ENCODE peak calls at places on chromosome 1, in six cellular contexts. G is neural progenitor cell, W is GM23248, N is hepatocyte, H is GM23338, U is MM.1S. K is an unnamed sample.

GRCh38 chr1:194658090-194658439 is 1471.7 kb upstream of the B3GALT2 start:
- DNase-seq in G (no peak), W (no peak), N (no peak), H (no peak), U (peak), K (no peak)

GRCh38 chr1:204647114-204647804 is 38.3 kb downstream of the LRRN2 start:
- DNase-seq in G (peak), W (peak), N (peak), H (peak), U (peak), K (peak)

GRCh38 chr1:28755701-28756100 is 19.0 kb downstream of the YTHDF2 start:
- DNase-seq in G (no peak), W (no peak), N (no peak), H (no peak), U (no peak), K (no peak)

GRCh38 chr1:12339861-12340557 is 110.2 kb downstream of the VPS13D start:
- DNase-seq in G (no peak), W (no peak), N (peak), H (no peak), U (no peak), K (peak)

GRCh38 chr1:56578664-56578962 is 750 bp downstream of the PLPP3 start:
- DNase-seq in G (no peak), W (no peak), N (peak), H (no peak), U (no peak), K (no peak)

GRCh38 chr1:9149837-9150581 is 21.1 kb upstream of the GPR157 start:
- DNase-seq in G (no peak), W (no peak), N (no peak), H (no peak), U (no peak), K (no peak)

GRCh38 chr1:155983191-155984023 is 5.1 kb upstream of the ARHGEF2 start:
- DNase-seq in G (peak), W (peak), N (peak), H (peak), U (peak), K (peak)

GRCh38 chr1:53024117-53024516 is 37.9 kb upstream of the PODN start:
- DNase-seq in G (no peak), W (no peak), N (no peak), H (no peak), U (no peak), K (no peak)

GRCh38 chr1:192892934-192893333 is 84.1 kb downstream of the RGS2 start:
- DNase-seq in G (no peak), W (no peak), N (no peak), H (no peak), U (no peak), K (no peak)

GRCh38 chr1:237677979-237678378 is 212.7 kb downstream of the ZP4 start:
- DNase-seq in G (no peak), W (peak), N (peak), H (no peak), U (peak), K (no peak)

GRCh38 chr1:44784094-44785026 is 3.6 kb downstream of the BEST4 start:
- DNase-seq in G (peak), W (peak), N (no peak), H (peak), U (no peak), K (peak)
- H3K4me3 ChIP-seq in G (peak), W (peak), N (no peak), H (peak), U (no peak), K (peak)

GRCh38 chr1:79155991-79156390 is 149.5 kb upstream of the ADGRL4 start:
- DNase-seq in G (no peak), W (no peak), N (no peak), H (no peak), U (no peak), K (no peak)

DNA sequence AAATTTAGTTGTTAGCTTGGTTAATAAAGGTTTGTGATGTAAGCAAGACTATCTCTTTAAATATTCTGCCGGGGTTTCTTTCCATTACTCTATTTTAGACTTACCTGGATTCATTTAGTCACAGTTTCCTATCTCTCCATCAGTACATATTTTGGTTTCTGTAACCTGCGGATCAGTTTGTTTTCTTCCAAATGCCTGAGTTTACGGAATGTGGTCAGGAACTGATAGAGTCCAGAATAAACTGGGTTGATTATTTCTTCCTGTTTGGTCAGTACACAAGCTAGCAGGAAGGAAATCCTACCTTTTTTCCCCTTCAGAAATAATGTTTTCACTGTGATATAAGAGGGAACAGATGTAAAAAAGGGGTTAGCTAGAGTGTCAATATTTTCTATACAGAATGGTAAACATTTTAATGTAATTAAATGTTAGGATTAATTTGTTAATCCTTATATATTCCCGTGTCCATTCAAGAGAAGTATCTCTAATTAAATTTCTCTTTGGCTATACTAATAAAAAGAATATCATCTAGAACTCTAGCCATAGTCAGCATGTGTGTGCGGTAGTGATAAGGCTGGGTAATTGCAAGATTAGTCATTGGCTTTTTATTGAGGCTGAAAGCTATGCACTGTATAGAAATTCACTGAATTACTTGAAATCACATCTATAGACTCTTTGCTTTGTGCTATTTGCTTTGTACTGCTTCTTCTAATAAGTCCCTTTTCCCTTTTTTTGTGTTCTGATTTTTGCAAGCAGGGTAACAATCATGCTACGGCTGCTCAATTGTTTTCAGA is 144.7 kb upstream of the ADGRL4 start:
- DNase-seq in G (no peak), W (no peak), N (no peak), H (no peak), U (no peak), K (no peak)
- TF ChIP-seq EZH2phosphoT487 in G (no peak), W (no peak), N (no peak), H (no peak), U (no peak), K (no peak)

DNA sequence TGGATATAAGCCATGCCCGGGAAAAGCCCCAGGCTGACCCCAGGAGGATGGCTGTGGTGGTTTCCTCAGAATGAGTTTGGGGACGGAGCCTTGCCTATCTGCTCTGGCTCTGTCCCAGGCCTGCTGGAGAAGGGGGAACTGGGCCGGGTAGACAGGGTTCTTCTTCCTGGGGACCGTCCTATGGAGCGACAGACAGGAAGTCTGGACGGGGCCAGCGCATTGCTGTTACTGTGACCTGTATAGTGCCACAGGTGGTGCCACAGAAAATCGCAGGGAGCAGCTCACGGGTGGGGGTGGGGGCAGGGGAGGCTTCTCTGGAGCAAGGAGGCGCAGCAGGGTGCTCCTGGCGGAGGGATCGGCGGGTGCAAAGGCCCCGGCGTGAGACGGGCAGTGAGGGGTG is 36.4 kb downstream of the CFAP74 start:
- DNase-seq in G (no peak), W (no peak), N (no peak), H (no peak), U (no peak), K (no peak)
- H3K4me2 ChIP-seq in G (no peak), W (no peak), N (no peak), H (no peak), U (no peak), K (no peak)

DNA sequence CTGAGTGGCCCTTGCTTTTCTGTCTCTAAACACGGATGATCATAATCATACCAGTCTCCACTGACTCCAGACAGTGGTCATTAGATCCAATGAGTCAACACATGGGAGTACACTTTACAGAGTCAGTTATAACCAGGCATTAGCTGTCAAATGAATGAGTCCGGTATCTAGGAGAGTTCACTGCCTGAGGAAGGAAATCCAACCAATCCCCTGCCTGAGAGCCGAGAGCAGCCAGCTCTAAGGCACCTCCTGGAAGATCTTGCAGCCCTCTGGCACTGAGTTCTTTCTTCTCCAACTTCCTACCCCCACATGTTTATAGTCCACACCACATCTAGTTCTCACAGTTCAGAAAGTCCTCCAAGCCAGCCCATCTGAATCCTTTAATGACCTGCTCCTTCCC is 29.4 kb upstream of the RBM15 start:
- DNase-seq in G (no peak), W (peak), N (peak), H (no peak), U (no peak), K (no peak)
- H3K4me3 ChIP-seq in G (no peak), W (no peak), N (no peak), H (no peak), U (no peak), K (no peak)

GRCh38 chr1:229420765-229421164 is 13.1 kb downstream of the ACTA1 start:
- DNase-seq in G (no peak), W (no peak), N (no peak), H (no peak), U (no peak), K (peak)
- TF ChIP-seq EZH2phosphoT487 in G (no peak), W (no peak), N (no peak), H (no peak), U (no peak), K (no peak)

K was measured in OCI-LY7.